ENCODE peak calls at places on chromosomes 16 and 17, in four cellular contexts. G is lung, T is IMR-90, L is heart right ventricle. J is an unnamed sample. For H3K36me3, the result is how much of the 10 kb centered on the place peaks cover.

GRCh38 chr17:46851029-46851741 is at the start of gene WNT9B:
- DNase-seq in G (no peak), L (no peak), T (no peak), J (no peak)

GRCh38 chr17:73663614-73664013 is 19.4 kb upstream of the SDK2 start:
- DNase-seq in T (no peak), L (no peak), G (peak), J (no peak)

GRCh38 chr16:22633794-22634193 is 123.1 kb downstream of the NPIPB5 start:
- DNase-seq in L (no peak), G (no peak), T (no peak), J (no peak)

GRCh38 chr17:36182176-36183000 is 6.0 kb upstream of the TBC1D3B start:
- DNase-seq in T (no peak), L (no peak), G (no peak), J (peak)

GRCh38 chr16:23552171-23552570 is 5.0 kb downstream of the EARS2 start:
- DNase-seq in L (no peak), G (no peak), T (no peak), J (no peak)

GRCh38 chr16:4082474-4083044 is 33.7 kb downstream of the ADCY9 start:
- DNase-seq in T (no peak), L (no peak), G (no peak), J (no peak)

GRCh38 chr17:59427425-59427921 is 96.0 kb downstream of the YPEL2 start:
- DNase-seq in T (peak), L (peak), G (peak), J (no peak)

GRCh38 chr16:80681436-80681835 is 123.0 kb downstream of the CDYL2 start:
- DNase-seq in G (no peak), T (no peak), L (no peak), J (no peak)

GRCh38 chr16:85306071-85306792 is 194.0 kb upstream of the CIBAR2 start:
- DNase-seq in T (peak), G (peak), L (peak), J (peak)

GRCh38 chr16:74123826-74124225 is 172.8 kb upstream of the PSMD7 start:
- DNase-seq in T (no peak), G (no peak), L (no peak), J (no peak)

GRCh38 chr16:11681526-11681925 is 13.3 kb downstream of the SNN start:
- DNase-seq in T (no peak), G (no peak), L (no peak), J (no peak)

GRCh38 chr16:11683140-11683539 is 14.9 kb downstream of the SNN start:
- DNase-seq in T (no peak), L (no peak), G (no peak), J (no peak)

GRCh38 chr16:11679941-11680911 is 12.0 kb downstream of the SNN start:
- DNase-seq in T (no peak), G (no peak), L (no peak), J (no peak)

GRCh38 chr16:11682655-11683096 is 14.4 kb downstream of the SNN start:
- DNase-seq in L (no peak), G (no peak), T (peak), J (no peak)

DNA sequence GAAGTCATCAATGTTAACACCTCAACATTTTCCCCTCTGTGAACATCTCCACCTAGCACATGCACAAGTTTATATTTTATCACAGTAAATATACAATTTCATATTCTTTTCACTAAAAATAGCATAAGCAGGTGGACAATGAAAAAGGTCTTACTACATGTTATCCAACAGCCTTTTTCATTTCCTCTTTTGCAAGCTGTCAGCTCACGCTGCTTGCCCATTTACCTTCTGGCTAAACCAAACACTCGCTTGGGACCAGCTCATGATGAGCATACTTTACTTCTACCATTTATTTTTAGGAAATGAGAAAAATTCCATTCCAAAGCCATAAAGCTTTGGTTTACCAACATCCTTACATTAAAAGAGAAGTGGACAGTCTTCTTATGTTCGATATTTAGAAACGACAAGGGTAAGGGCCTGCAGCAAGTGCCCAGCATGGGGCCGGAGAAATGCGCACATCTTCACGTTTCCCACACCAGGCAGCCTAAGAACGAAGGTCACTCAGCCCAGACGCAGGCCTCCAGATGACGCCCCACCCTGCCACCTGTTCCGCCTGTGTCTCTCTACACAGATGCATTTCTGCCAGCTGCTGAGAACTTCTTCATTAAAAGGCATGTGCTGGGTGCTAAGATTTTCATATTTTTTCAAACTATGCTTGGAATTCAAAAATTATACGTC is 13.9 kb downstream of the SNN start:
- DNase-seq in L (no peak), T (no peak), G (no peak), J (no peak)
- H3K27ac ChIP-seq in L (peak), T (peak), G (no peak), J (peak)

DNA sequence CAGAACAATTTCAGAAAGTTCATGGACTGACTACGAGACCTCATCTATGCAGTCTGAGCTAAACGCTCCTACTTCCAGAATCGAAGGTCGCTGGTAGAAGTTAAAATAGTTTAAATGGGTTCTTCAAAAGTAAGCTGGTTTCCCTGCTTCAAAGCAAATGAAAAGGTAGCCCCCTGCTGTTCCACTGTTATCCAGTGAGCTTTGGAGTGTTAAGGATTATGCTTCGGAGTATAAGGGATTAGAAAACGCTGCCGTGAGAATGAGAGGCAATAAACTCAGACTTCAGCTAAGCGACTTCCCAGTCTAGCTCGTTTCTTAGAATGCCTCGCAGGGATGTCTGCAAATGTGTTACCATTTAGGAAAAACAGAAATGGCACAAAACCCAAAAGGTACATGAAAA is 12.4 kb downstream of the MLYCD start:
- DNase-seq in G (no peak), T (no peak), L (no peak), J (no peak)
- H3K36me3 ChIP-seq in G (under half), T (under half), L (under half), J (half or more)

GRCh38 chr17:80891096-80892018 is 100.3 kb upstream of the CHMP6 start:
- DNase-seq in L (no peak), T (peak), G (no peak), J (peak)
- H3K4me3 ChIP-seq in L (no peak), T (peak), G (no peak), J (no peak)

DNA sequence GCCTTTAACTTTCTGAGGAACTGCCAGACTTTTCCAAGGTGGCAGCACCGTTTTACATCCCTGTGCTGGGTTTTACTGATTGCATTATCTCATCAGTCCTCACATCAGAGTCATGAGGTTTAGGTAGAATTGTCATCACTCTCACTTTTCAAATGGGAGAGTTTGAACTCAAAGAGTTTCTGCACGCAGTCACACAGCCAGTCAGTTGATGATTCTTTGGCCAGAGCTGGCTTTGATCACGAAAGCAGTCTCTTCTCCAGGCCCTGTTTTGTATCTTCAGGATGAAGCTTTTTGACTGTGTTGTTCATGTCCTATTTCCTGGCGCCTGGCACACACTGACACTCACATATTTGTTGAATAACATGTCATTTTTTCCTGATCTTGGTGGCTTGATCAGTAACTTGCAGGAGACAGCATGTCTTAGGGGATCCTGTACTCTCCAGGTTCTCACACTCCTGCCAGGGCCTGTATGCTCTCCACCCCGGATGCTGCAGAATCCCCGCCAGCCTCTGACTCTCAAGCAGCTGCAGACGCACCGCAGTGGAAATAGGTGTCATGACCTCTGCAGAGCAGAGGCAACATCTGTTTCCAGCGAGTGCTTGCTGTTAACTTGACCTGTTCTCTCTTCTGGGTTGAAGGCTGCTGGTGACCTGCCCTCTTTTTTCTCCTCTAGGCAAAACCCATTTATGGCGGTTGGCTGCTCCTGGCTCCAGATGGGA is 32.9 kb downstream of the MPRIP start:
- DNase-seq in T (peak), G (no peak), L (peak), J (peak)
- H3K27ac ChIP-seq in T (no peak), G (peak), L (peak), J (peak)

GRCh38 chr17:1785925-1786324 is 24.1 kb downstream of the SERPINF1 start:
- DNase-seq in L (peak), G (no peak), T (no peak), J (peak)
- H3K36me3 ChIP-seq in L (under half), G (under half), T (under half), J (under half)

DNA sequence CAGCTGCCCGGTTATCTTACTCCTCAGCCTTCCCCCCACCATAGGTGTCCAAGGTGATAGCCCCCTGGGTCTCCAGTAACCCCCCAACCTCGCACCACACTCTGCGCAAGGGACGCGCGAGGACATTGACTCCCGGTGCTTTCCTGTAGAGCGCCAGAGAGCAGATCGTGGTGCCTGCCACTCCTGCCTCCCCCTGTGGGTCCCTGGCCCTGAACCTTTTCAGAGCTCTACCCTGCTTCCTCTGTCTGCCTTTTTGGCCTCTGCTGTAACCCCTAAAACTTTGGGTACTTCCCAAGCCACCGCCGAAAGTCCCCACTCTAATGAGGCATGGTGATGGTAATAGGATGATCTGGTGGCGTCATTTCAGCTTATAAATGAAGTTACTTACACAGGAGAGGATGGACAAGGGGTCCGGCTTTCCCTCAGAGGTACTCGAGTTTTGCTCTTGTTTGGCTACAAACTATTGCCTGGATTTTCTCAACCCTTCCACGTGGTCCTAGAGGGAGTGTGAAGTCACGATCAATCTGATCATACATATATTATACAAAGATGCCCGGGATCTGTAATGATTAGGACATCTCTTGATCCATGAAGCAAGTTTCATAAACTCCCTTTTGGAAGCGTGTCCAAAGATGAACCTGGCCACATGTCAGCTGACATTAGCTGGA is 2.1 kb upstream of the CDH11 start:
- DNase-seq in L (no peak), G (no peak), T (peak), J (no peak)
- H3K4me3 ChIP-seq in L (peak), G (peak), T (peak), J (peak)

GRCh38 chr16:89256651-89257254 is 39.2 kb downstream of the ZNF778 start:
- DNase-seq in T (peak), L (no peak), G (peak), J (peak)

GRCh38 chr16:89253548-89254287 is 36.2 kb downstream of the ZNF778 start:
- DNase-seq in G (no peak), T (no peak), L (no peak), J (no peak)

GRCh38 chr16:89261691-89262563 is 44.4 kb downstream of the ZNF778 start:
- DNase-seq in G (no peak), L (no peak), T (peak), J (no peak)

GRCh38 chr16:89257281-89257731 is 39.8 kb downstream of the ZNF778 start:
- DNase-seq in L (no peak), T (no peak), G (no peak), J (no peak)

GRCh38 chr16:89257757-89258465 is 40.4 kb downstream of the ZNF778 start:
- DNase-seq in G (no peak), T (no peak), L (no peak), J (no peak)
- H3K27ac ChIP-seq in G (no peak), T (no peak), L (no peak), J (no peak)

GRCh38 chr16:15605869-15606520 is 37.0 kb downstream of the MARF1 start:
- DNase-seq in L (no peak), T (no peak), G (no peak), J (no peak)

GRCh38 chr16:15602285-15603044 is 40.5 kb downstream of the MARF1 start:
- DNase-seq in G (no peak), T (no peak), L (no peak), J (no peak)

GRCh38 chr16:15607700-15608396 is 35.1 kb downstream of the MARF1 start:
- DNase-seq in L (peak), G (no peak), T (peak), J (peak)

GRCh38 chr16:15606521-15607220 is 36.3 kb downstream of the MARF1 start:
- DNase-seq in T (no peak), L (no peak), G (no peak), J (no peak)

GRCh38 chr16:15604460-15605390 is 38.2 kb downstream of the MARF1 start:
- DNase-seq in T (no peak), L (no peak), G (no peak), J (no peak)
- H3K36me3 ChIP-seq in T (half or more), L (under half), G (under half), J (half or more)

GRCh38 chr16:2773188-2773968 is 3.7 kb downstream of the ELOB start:
- DNase-seq in T (peak), L (no peak), G (no peak), J (no peak)

GRCh38 chr16:2776500-2777139 is 460 bp downstream of the ELOB start:
- DNase-seq in L (no peak), G (no peak), T (no peak), J (no peak)

GRCh38 chr16:2775765-2776499 is 1.1 kb downstream of the ELOB start:
- DNase-seq in G (no peak), L (no peak), T (no peak), J (no peak)

GRCh38 chr16:2774161-2774891 is 2.8 kb downstream of the ELOB start:
- DNase-seq in T (no peak), G (no peak), L (no peak), J (no peak)

GRCh38 chr16:2775317-2775716 is 1.8 kb downstream of the ELOB start:
- DNase-seq in T (no peak), L (no peak), G (no peak), J (no peak)
- H3K4me3 ChIP-seq in T (no peak), L (peak), G (no peak), J (no peak)

J was measured in heart left ventricle.